ENCODE peak calls at places on chromosomes 11 and 22, in eight cellular contexts. D is ovary; G is WERI-Rb-1; U is colonic mucosa; N is effector memory CD4-positive, alpha-beta T cell; P is right cardiac atrium; R is neuronal stem cell; W is substantia nigra. T is an unnamed sample.

GRCh38 chr11:17238377-17238776 is 30.6 kb upstream of the PIK3C2A start:
- DNase-seq in R (no peak), P (no peak), U (no peak), N (no peak), W (no peak), D (no peak), G (no peak), T (no peak)

GRCh38 chr11:58674609-58675008 is 52.1 kb downstream of the CNTF start:
- DNase-seq in P (no peak), N (no peak), U (no peak), G (no peak), W (no peak), D (no peak), R (no peak), T (no peak)

GRCh38 chr22:29705651-29706050 is 14.2 kb upstream of the CABP7 start:
- DNase-seq in P (no peak), W (no peak), D (no peak), U (no peak), G (no peak), R (no peak), N (no peak), T (no peak)

GRCh38 chr11:75667268-75667830 is 1.5 kb downstream of the MAP6 start:
- DNase-seq in P (peak), R (peak), D (peak), W (peak), G (peak), N (no peak), U (no peak), T (no peak)

GRCh38 chr11:6855971-6856542 is 6.8 kb upstream of the OR10A2 start:
- DNase-seq in P (no peak), R (peak), W (no peak), N (no peak), U (no peak), G (no peak), D (no peak), T (no peak)

GRCh38 chr22:39820266-39820665 is 73.3 kb downstream of the ENTHD1 start:
- DNase-seq in N (no peak), P (no peak), R (no peak), G (no peak), W (no peak), D (no peak), U (no peak), T (no peak)

GRCh38 chr22:39278040-39278439 is 33.3 kb upstream of the PDGFB start:
- DNase-seq in R (no peak), W (no peak), P (peak), G (no peak), N (no peak), D (no peak), U (no peak), T (no peak)

GRCh38 chr11:10076458-10077141 is 217.4 kb downstream of the SBF2 start:
- DNase-seq in U (peak), D (peak), W (peak), N (no peak), P (peak), R (no peak), G (peak), T (peak)

GRCh38 chr11:9787260-9787659 is 123.4 kb downstream of the SWAP70 start:
- DNase-seq in P (no peak), G (no peak), R (no peak), U (no peak), W (no peak), D (no peak), N (no peak), T (no peak)

GRCh38 chr11:36510567-36511020 is 522 bp upstream of the TRAF6 start:
- DNase-seq in D (no peak), U (no peak), N (no peak), R (no peak), W (no peak), G (no peak), P (no peak), T (no peak)

GRCh38 chr11:34357646-34358257 is at the start of gene ABTB2:
- DNase-seq in U (peak), W (peak), N (peak), R (peak), D (peak), P (peak), G (peak), T (peak)
- H3K27ac ChIP-seq in U (peak), W (peak), N (peak), R (no peak), D (peak), P (peak), G (peak), T (no peak)

DNA sequence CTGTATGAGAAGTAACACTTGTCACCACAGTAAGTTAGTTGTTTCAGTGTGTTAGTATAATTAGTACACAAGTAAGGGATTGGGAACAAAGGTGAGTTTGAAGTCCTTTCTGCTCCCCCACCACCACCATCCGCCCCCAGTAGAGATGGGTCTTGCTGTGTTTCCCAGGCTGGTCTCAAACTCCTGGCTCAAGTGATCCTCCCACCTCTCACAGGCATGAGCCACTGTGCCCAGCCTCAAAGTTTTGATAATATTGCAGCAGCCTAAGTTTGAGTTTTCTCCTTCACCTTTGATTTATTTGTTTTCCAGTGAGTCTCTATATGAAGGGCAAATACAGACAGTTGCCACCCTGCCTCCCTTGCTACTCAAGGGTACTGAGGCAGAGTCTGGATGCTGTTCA is 23.7 kb upstream of the GRK2 start:
- DNase-seq in N (no peak), P (no peak), W (no peak), U (no peak), D (no peak), G (no peak), R (no peak), T (no peak)
- H3K27ac ChIP-seq in N (peak), P (no peak), W (no peak), U (no peak), D (no peak), G (no peak), R (no peak), T (no peak)

GRCh38 chr11:66880484-66881211 is 23.8 kb downstream of the LRFN4 start:
- DNase-seq in G (no peak), P (no peak), W (peak), N (no peak), D (no peak), R (no peak), U (no peak), T (no peak)
- H3K27ac ChIP-seq in G (no peak), P (no peak), W (peak), N (no peak), D (no peak), R (no peak), U (no peak), T (no peak)

GRCh38 chr11:125956371-125956770 is 10.5 kb downstream of the VSIG10L2 start:
- DNase-seq in U (no peak), W (no peak), G (no peak), R (no peak), D (peak), N (no peak), P (peak), T (no peak)
- H3K27ac ChIP-seq in U (no peak), W (no peak), G (no peak), R (no peak), D (no peak), N (no peak), P (peak), T (no peak)

DNA sequence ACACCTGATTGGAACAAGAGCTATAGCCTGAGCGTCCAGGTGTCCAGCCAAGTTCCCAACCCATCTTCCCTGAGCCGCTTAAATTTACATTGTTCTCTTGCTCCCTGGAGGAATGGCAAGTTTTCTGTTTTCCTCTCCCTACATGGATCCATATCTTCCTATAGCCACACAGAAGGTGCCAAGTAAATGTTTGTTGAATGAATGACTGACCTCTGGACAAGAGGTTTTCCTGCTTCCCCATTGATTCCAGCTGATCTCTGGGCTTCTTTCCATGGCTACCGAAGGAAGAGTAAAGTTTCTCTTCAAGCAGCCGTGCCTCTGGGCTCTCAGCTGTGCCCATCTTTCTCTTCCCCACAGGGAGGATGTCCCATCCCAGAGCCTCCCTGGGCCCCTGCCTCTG is 107.5 kb downstream of the MICAL2 start:
- DNase-seq in U (no peak), D (no peak), N (no peak), W (no peak), R (no peak), P (no peak), G (no peak), T (no peak)
- H3K27ac ChIP-seq in U (no peak), D (no peak), N (no peak), W (no peak), R (no peak), P (peak), G (no peak), T (no peak)

T was measured in iPS DF 6.9.